ENCODE peak calls at places on chromosomes 13 and 19, in six cellular contexts. Q, W, E, M, N and J are unnamed samples.

GRCh38 chr13:51524846-51525566 is 59.3 kb upstream of the WDFY2 start:
- DNase-seq in Q (no peak), W (no peak), E (no peak), M (no peak), N (no peak), J (no peak)

GRCh38 chr19:13208131-13208963 is 58.1 kb downstream of the IER2 start:
- DNase-seq in Q (peak; percentile 59), W (peak; percentile 52), E (no peak), M (no peak), N (no peak), J (no peak)

GRCh38 chr13:30968734-30969335 is 36.4 kb downstream of the TEX26 start:
- DNase-seq in Q (no peak), W (no peak), E (no peak), M (no peak), N (no peak), J (no peak)

GRCh38 chr13:80341098-80341701 is at the start of gene SPRY2:
- DNase-seq in Q (peak; percentile 40), W (no peak), E (peak; percentile 95), M (peak; percentile 82), N (peak; percentile 48), J (peak; percentile 56)

GRCh38 chr19:13132471-13133166 is 14.6 kb downstream of the NACC1 start:
- DNase-seq in Q (peak; percentile 86), W (no peak), E (no peak), M (no peak), N (no peak), J (no peak)

GRCh38 chr19:17026041-17026658 is 460 bp downstream of the CPAMD8 start:
- DNase-seq in Q (no peak), W (no peak), E (no peak), M (peak; percentile 73), N (no peak), J (no peak)

GRCh38 chr13:75055296-75055695 is 426.7 kb downstream of the TBC1D4 start:
- DNase-seq in Q (no peak), W (no peak), E (no peak), M (no peak), N (no peak), J (no peak)

GRCh38 chr19:29645911-29646310 is 19.4 kb upstream of the PLEKHF1 start:
- DNase-seq in Q (no peak), W (no peak), E (no peak), M (no peak), N (no peak), J (no peak)

GRCh38 chr13:21478881-21479808 is 20.0 kb upstream of the ZDHHC20 start:
- DNase-seq in Q (no peak), W (no peak), E (no peak), M (peak; percentile 34), N (peak; percentile 9), J (no peak)

GRCh38 chr13:110652231-110652730 is 36.9 kb downstream of the NAXD start:
- DNase-seq in Q (no peak), W (no peak), E (no peak), M (no peak), N (no peak), J (no peak)

GRCh38 chr13:95505265-95505664 is 47.3 kb upstream of the CLDN10 start:
- DNase-seq in Q (no peak), W (no peak), E (no peak), M (no peak), N (no peak), J (no peak)

GRCh38 chr19:17996826-17997316 is 11.1 kb upstream of the ARRDC2 start:
- DNase-seq in Q (peak; percentile 81), W (peak; percentile 80), E (peak; percentile 89), M (peak; percentile 71), N (peak; percentile 31), J (peak; percentile 2)

GRCh38 chr13:52371736-52372247 is 34.2 kb downstream of the THSD1 start:
- DNase-seq in Q (no peak), W (no peak), E (peak; percentile 24), M (no peak), N (no peak), J (no peak)

GRCh38 chr19:7619671-7620441 is 9.5 kb downstream of the XAB2 start:
- DNase-seq in Q (no peak), W (no peak), E (no peak), M (peak; percentile 84), N (no peak), J (peak; percentile 84)

GRCh38 chr13:77343841-77344240 is 16.9 kb upstream of the MYCBP2 start:
- DNase-seq in Q (no peak), W (no peak), E (no peak), M (no peak), N (no peak), J (no peak)

GRCh38 chr19:2046046-2046907 is 4.8 kb downstream of the MKNK2 start:
- DNase-seq in Q (no peak), W (no peak), E (no peak), M (no peak), N (no peak), J (no peak)

GRCh38 chr13:85019121-85019520 is 780.1 kb downstream of the SLITRK6 start:
- DNase-seq in Q (no peak), W (no peak), E (no peak), M (no peak), N (no peak), J (no peak)

GRCh38 chr19:1768248-1768647 is 14.9 kb downstream of the ONECUT3 start:
- DNase-seq in Q (no peak), W (no peak), E (peak; percentile 68), M (no peak), N (no peak), J (no peak)

GRCh38 chr19:2982983-2983350 is 5.6 kb downstream of the TLE6 start:
- DNase-seq in Q (no peak), W (no peak), E (no peak), M (no peak), N (peak; percentile 47), J (peak; percentile 19)

GRCh38 chr13:43232866-43233265 is 209.5 kb downstream of the DNAJC15 start:
- DNase-seq in Q (no peak), W (no peak), E (no peak), M (no peak), N (no peak), J (peak; percentile 4)

GRCh38 chr13:97091202-97091601 is 96.9 kb upstream of the OXGR1 start:
- DNase-seq in Q (no peak), W (no peak), E (no peak), M (no peak), N (no peak), J (no peak)

GRCh38 chr13:22505489-22505888 is 675.3 kb upstream of the SGCG start:
- DNase-seq in Q (no peak), W (no peak), E (no peak), M (no peak), N (no peak), J (no peak)

GRCh38 chr19:15114153-15114540 is 6.9 kb downstream of the SYDE1 start:
- DNase-seq in Q (no peak), W (no peak), E (no peak), M (no peak), N (no peak), J (no peak)

GRCh38 chr19:2412449-2412848 is 14.9 kb downstream of the TIMM13 start:
- DNase-seq in Q (no peak), W (no peak), E (no peak), M (no peak), N (no peak), J (no peak)

GRCh38 chr13:57631607-57632275 is at the start of gene PCDH17:
- DNase-seq in Q (no peak), W (no peak), E (no peak), M (peak; percentile 42), N (peak; percentile 20), J (no peak)

GRCh38 chr13:35990196-35990595 is 141.0 kb downstream of the DCLK1 start:
- DNase-seq in Q (no peak), W (no peak), E (no peak), M (no peak), N (no peak), J (no peak)

GRCh38 chr13:64154514-64154913 is 2738.9 kb upstream of the PCDH20 start:
- DNase-seq in Q (no peak), W (no peak), E (no peak), M (no peak), N (no peak), J (peak; percentile 18)

GRCh38 chr19:37706052-37706605 is 13.4 kb downstream of the ZNF607 start:
- DNase-seq in Q (no peak), W (no peak), E (no peak), M (no peak), N (no peak), J (no peak)

GRCh38 chr19:28292822-28293500 is 920.0 kb downstream of the UQCRFS1 start:
- DNase-seq in Q (no peak), W (no peak), E (no peak), M (no peak), N (no peak), J (no peak)

GRCh38 chr13:79389031-79389430 is 17.0 kb downstream of the RBM26 start:
- DNase-seq in Q (no peak), W (no peak), E (no peak), M (no peak), N (no peak), J (no peak)

GRCh38 chr13:96822900-96823299 is 171.4 kb downstream of the OXGR1 start:
- DNase-seq in Q (no peak), W (no peak), E (peak; percentile 34), M (peak; percentile 7), N (peak; percentile 7), J (peak; percentile 10)